ENCODE peak calls at places on chromosomes 16 and 17, in seven cellular contexts. One of them, this sample, is unnamed.

GRCh38 chr17:65514082-65514481 is 47.4 kb downstream of the AXIN2 start:
- DNase-seq in fibroblast of the aortic adventitia: peak
- DNase-seq in lower lobe of right lung: no peak
- DNase-seq in GM13976: no peak
- DNase-seq in neural crest cell: no peak
- DNase-seq in psoas muscle: no peak
- DNase-seq in Peyer's patch: no peak
- DNase-seq in this sample: no peak

GRCh38 chr16:31105677-31106213 is 2.4 kb upstream of the BCKDK start:
- DNase-seq in GM13976: peak
- DNase-seq in neural crest cell: peak
- DNase-seq in Peyer's patch: peak
- DNase-seq in fibroblast of the aortic adventitia: peak
- DNase-seq in psoas muscle: peak
- DNase-seq in lower lobe of right lung: peak
- DNase-seq in this sample: peak

GRCh38 chr17:48842746-48843145 is 11.9 kb downstream of the CALCOCO2 start:
- DNase-seq in GM13976: no peak
- DNase-seq in Peyer's patch: no peak
- DNase-seq in fibroblast of the aortic adventitia: no peak
- DNase-seq in lower lobe of right lung: no peak
- DNase-seq in psoas muscle: no peak
- DNase-seq in neural crest cell: no peak
- DNase-seq in this sample: no peak

GRCh38 chr17:40309938-40310510 is 1.0 kb downstream of the RARA start:
- DNase-seq in Peyer's patch: no peak
- DNase-seq in lower lobe of right lung: no peak
- DNase-seq in fibroblast of the aortic adventitia: no peak
- DNase-seq in GM13976: no peak
- DNase-seq in psoas muscle: no peak
- DNase-seq in neural crest cell: no peak
- DNase-seq in this sample: no peak

GRCh38 chr16:56667581-56668571 is at the start of gene MT1G:
- DNase-seq in neural crest cell: no peak
- DNase-seq in lower lobe of right lung: peak
- DNase-seq in fibroblast of the aortic adventitia: peak
- DNase-seq in GM13976: no peak
- DNase-seq in psoas muscle: peak
- DNase-seq in Peyer's patch: no peak
- DNase-seq in this sample: no peak

GRCh38 chr16:84254080-84254479 is 14.3 kb upstream of the KCNG4 start:
- DNase-seq in GM13976: no peak
- DNase-seq in lower lobe of right lung: no peak
- DNase-seq in fibroblast of the aortic adventitia: no peak
- DNase-seq in psoas muscle: no peak
- DNase-seq in neural crest cell: no peak
- DNase-seq in Peyer's patch: no peak
- DNase-seq in this sample: no peak

GRCh38 chr17:10447035-10447931 is 22.1 kb downstream of the MYH4 start:
- DNase-seq in GM13976: no peak
- DNase-seq in neural crest cell: no peak
- DNase-seq in psoas muscle: no peak
- DNase-seq in Peyer's patch: no peak
- DNase-seq in lower lobe of right lung: no peak
- DNase-seq in fibroblast of the aortic adventitia: no peak
- DNase-seq in this sample: no peak

GRCh38 chr16:9929836-9930235 is 252.4 kb downstream of the GRIN2A start:
- DNase-seq in GM13976: no peak
- DNase-seq in Peyer's patch: no peak
- DNase-seq in neural crest cell: no peak
- DNase-seq in fibroblast of the aortic adventitia: no peak
- DNase-seq in lower lobe of right lung: no peak
- DNase-seq in psoas muscle: no peak
- DNase-seq in this sample: no peak

GRCh38 chr16:58814348-58814801 is 80.3 kb upstream of the GOT2 start:
- DNase-seq in psoas muscle: no peak
- DNase-seq in GM13976: peak
- DNase-seq in lower lobe of right lung: peak
- DNase-seq in fibroblast of the aortic adventitia: peak
- DNase-seq in Peyer's patch: no peak
- DNase-seq in neural crest cell: peak
- DNase-seq in this sample: peak

GRCh38 chr16:56551796-56552738 is 12.8 kb upstream of the MT4 start:
- DNase-seq in neural crest cell: no peak
- DNase-seq in psoas muscle: no peak
- DNase-seq in lower lobe of right lung: no peak
- DNase-seq in fibroblast of the aortic adventitia: peak
- DNase-seq in GM13976: no peak
- DNase-seq in Peyer's patch: no peak
- DNase-seq in this sample: no peak

GRCh38 chr16:14476183-14476582 is 153.9 kb downstream of the PARN start:
- DNase-seq in lower lobe of right lung: no peak
- DNase-seq in psoas muscle: no peak
- DNase-seq in neural crest cell: no peak
- DNase-seq in Peyer's patch: no peak
- DNase-seq in fibroblast of the aortic adventitia: no peak
- DNase-seq in GM13976: no peak
- DNase-seq in this sample: no peak

GRCh38 chr16:89922477-89922883 is 662 bp upstream of the TUBB3 start:
- DNase-seq in psoas muscle: peak
- DNase-seq in neural crest cell: peak
- DNase-seq in GM13976: no peak
- DNase-seq in lower lobe of right lung: no peak
- DNase-seq in fibroblast of the aortic adventitia: peak
- DNase-seq in Peyer's patch: peak
- DNase-seq in this sample: peak

GRCh38 chr16:9900576-9900975 is 281.7 kb downstream of the GRIN2A start:
- DNase-seq in Peyer's patch: no peak
- DNase-seq in fibroblast of the aortic adventitia: no peak
- DNase-seq in neural crest cell: no peak
- DNase-seq in lower lobe of right lung: no peak
- DNase-seq in psoas muscle: no peak
- DNase-seq in GM13976: no peak
- DNase-seq in this sample: no peak

GRCh38 chr16:80580109-80580832 is 39.5 kb downstream of the DYNLRB2 start:
- DNase-seq in Peyer's patch: peak
- DNase-seq in GM13976: peak
- DNase-seq in neural crest cell: no peak
- DNase-seq in psoas muscle: no peak
- DNase-seq in lower lobe of right lung: no peak
- DNase-seq in fibroblast of the aortic adventitia: peak
- DNase-seq in this sample: no peak

GRCh38 chr16:30335598-30336474 is 19.3 kb downstream of the CD2BP2 start:
- DNase-seq in Peyer's patch: no peak
- DNase-seq in neural crest cell: no peak
- DNase-seq in lower lobe of right lung: no peak
- DNase-seq in fibroblast of the aortic adventitia: peak
- DNase-seq in psoas muscle: peak
- DNase-seq in GM13976: no peak
- DNase-seq in this sample: no peak

GRCh38 chr17:80955673-80956306 is 35.9 kb upstream of the CHMP6 start:
- DNase-seq in psoas muscle: no peak
- DNase-seq in lower lobe of right lung: peak
- DNase-seq in Peyer's patch: no peak
- DNase-seq in fibroblast of the aortic adventitia: no peak
- DNase-seq in neural crest cell: no peak
- DNase-seq in GM13976: no peak
- DNase-seq in this sample: no peak
- TF ChIP-seq CTCF in psoas muscle: no peak
- TF ChIP-seq CTCF in lower lobe of right lung: no peak
- TF ChIP-seq CTCF in Peyer's patch: no peak
- TF ChIP-seq CTCF in fibroblast of the aortic adventitia: no peak
- TF ChIP-seq CTCF in neural crest cell: no peak
- TF ChIP-seq CTCF in GM13976: no peak
- TF ChIP-seq CTCF in this sample: no peak

GRCh38 chr16:3861808-3862451 is 18.6 kb downstream of the CREBBP start:
- DNase-seq in fibroblast of the aortic adventitia: no peak
- DNase-seq in lower lobe of right lung: no peak
- DNase-seq in psoas muscle: no peak
- DNase-seq in neural crest cell: no peak
- DNase-seq in GM13976: no peak
- DNase-seq in Peyer's patch: no peak
- DNase-seq in this sample: no peak

GRCh38 chr16:3864562-3864961 is 16.0 kb downstream of the CREBBP start:
- DNase-seq in neural crest cell: no peak
- DNase-seq in GM13976: no peak
- DNase-seq in psoas muscle: no peak
- DNase-seq in Peyer's patch: no peak
- DNase-seq in lower lobe of right lung: no peak
- DNase-seq in fibroblast of the aortic adventitia: no peak
- DNase-seq in this sample: no peak

GRCh38 chr16:3865241-3865640 is 15.3 kb downstream of the CREBBP start:
- DNase-seq in lower lobe of right lung: no peak
- DNase-seq in neural crest cell: no peak
- DNase-seq in fibroblast of the aortic adventitia: no peak
- DNase-seq in Peyer's patch: no peak
- DNase-seq in psoas muscle: no peak
- DNase-seq in GM13976: no peak
- DNase-seq in this sample: no peak

GRCh38 chr16:3866703-3867431 is 13.6 kb downstream of the CREBBP start:
- DNase-seq in neural crest cell: no peak
- DNase-seq in GM13976: no peak
- DNase-seq in fibroblast of the aortic adventitia: no peak
- DNase-seq in Peyer's patch: no peak
- DNase-seq in psoas muscle: no peak
- DNase-seq in lower lobe of right lung: no peak
- DNase-seq in this sample: no peak

DNA sequence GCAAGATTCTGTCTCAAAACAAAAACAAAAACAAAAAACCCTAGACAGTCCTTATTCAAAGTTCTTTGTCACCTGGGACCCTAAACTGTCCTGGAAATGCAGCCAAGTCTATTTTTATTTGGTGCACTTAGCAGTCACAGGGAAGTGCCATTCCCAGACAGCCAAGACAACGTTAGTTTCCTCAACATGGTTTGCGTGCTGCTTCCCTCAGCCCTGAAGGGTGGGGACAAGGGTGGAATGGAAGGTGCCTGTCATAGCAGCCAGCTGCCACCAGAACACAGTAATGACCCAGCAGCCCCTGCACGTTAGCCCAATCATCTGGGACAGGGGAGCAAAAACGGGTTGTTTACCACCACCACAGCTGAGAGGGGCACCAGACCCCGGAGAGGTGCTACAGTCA is 16.9 kb downstream of the CREBBP start:
- DNase-seq in Peyer's patch: no peak
- DNase-seq in psoas muscle: no peak
- DNase-seq in GM13976: no peak
- DNase-seq in neural crest cell: no peak
- DNase-seq in fibroblast of the aortic adventitia: no peak
- DNase-seq in lower lobe of right lung: no peak
- DNase-seq in this sample: no peak
- TF ChIP-seq CTCF in Peyer's patch: no peak
- TF ChIP-seq CTCF in psoas muscle: peak
- TF ChIP-seq CTCF in GM13976: no peak
- TF ChIP-seq CTCF in neural crest cell: no peak
- TF ChIP-seq CTCF in fibroblast of the aortic adventitia: no peak
- TF ChIP-seq CTCF in lower lobe of right lung: no peak
- TF ChIP-seq CTCF in this sample: no peak

DNA sequence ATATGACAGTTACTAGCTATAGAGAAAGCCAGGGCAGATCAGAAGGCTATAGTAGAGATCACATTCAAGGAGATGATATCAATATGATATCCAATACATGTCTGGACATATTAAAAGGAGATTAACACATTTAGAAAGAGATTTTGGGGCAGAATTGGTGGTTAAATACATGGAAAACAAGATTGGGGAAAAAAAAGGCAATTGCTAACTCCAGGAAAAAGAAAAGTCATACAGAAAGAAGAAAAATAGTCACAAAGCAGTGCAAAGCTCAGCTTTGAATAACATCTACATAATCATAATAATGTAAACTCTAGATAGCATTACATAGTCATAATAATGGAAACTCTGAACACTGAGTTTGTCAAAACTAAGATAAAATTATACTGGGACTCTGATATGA is 40.6 kb downstream of the MYH11 start:
- DNase-seq in lower lobe of right lung: no peak
- DNase-seq in psoas muscle: no peak
- DNase-seq in Peyer's patch: no peak
- DNase-seq in GM13976: no peak
- DNase-seq in neural crest cell: no peak
- DNase-seq in fibroblast of the aortic adventitia: no peak
- DNase-seq in this sample: no peak
- TF ChIP-seq CTCF in lower lobe of right lung: no peak
- TF ChIP-seq CTCF in psoas muscle: no peak
- TF ChIP-seq CTCF in Peyer's patch: no peak
- TF ChIP-seq CTCF in GM13976: no peak
- TF ChIP-seq CTCF in neural crest cell: no peak
- TF ChIP-seq CTCF in fibroblast of the aortic adventitia: no peak
- TF ChIP-seq CTCF in this sample: no peak

DNA sequence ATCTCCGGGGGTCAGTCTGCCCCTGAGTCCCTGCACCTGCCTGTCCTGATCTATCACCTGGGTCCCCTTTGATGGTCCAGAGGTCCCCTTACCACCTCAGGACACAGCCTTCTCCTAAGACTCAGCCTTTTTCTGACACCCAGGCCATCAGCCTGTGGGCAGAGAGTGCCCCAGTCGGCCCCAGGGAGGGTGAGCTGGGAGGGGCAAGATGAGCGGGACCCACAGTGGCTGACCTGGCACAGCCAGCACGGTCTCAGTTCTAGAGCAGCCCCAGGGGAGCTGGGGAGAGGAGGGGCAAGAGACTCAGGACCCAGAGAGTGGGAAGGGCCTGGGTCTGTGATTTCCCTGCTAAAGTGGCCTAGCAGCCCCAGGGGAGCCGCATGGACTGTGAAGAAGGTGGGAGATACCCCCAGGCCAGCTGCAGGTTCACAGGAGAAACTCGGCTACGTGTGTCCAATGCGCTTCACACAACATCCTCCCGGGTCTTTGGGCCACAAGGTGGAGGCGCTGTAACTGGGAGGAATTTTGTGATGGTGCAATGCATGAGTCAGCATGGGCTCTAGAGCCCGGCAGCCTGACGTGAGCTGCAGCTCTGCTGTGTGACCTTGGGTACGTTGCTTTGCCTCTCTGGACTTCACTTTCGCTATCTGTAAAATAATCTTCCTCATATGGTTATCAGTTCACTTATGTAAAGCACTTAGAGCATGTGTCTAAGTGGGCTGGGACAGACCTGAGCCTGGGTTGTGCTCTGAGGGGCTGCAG is 67.2 kb upstream of the LHX1 start:
- DNase-seq in lower lobe of right lung: no peak
- DNase-seq in psoas muscle: no peak
- DNase-seq in GM13976: no peak
- DNase-seq in Peyer's patch: no peak
- DNase-seq in neural crest cell: no peak
- DNase-seq in fibroblast of the aortic adventitia: peak
- DNase-seq in this sample: no peak
- TF ChIP-seq CTCF in lower lobe of right lung: no peak
- TF ChIP-seq CTCF in psoas muscle: no peak
- TF ChIP-seq CTCF in GM13976: no peak
- TF ChIP-seq CTCF in Peyer's patch: no peak
- TF ChIP-seq CTCF in neural crest cell: no peak
- TF ChIP-seq CTCF in fibroblast of the aortic adventitia: no peak
- TF ChIP-seq CTCF in this sample: no peak

DNA sequence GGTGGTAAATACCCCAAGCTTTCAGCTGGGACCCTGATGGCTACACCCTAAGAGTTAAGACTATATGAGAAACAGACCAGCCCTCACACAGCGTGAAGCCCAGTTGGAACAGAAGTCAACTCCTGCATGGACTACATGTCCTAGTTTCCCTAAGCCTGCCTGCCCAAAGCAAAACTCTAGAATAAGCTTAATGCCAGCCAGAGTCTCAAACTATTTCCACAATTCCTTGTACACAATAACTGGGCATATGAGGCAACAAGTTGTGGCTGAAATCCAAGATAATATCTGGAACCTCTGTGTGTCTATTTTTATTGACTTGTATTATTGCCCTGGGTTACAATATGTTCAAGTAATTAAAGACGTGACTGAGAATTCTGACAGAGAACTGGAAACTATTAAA is 19.4 kb downstream of the MYH10 start:
- DNase-seq in fibroblast of the aortic adventitia: peak
- DNase-seq in neural crest cell: no peak
- DNase-seq in GM13976: no peak
- DNase-seq in psoas muscle: no peak
- DNase-seq in Peyer's patch: no peak
- DNase-seq in lower lobe of right lung: no peak
- DNase-seq in this sample: no peak
- TF ChIP-seq CTCF in fibroblast of the aortic adventitia: no peak
- TF ChIP-seq CTCF in neural crest cell: no peak
- TF ChIP-seq CTCF in GM13976: no peak
- TF ChIP-seq CTCF in psoas muscle: no peak
- TF ChIP-seq CTCF in Peyer's patch: no peak
- TF ChIP-seq CTCF in lower lobe of right lung: no peak
- TF ChIP-seq CTCF in this sample: no peak